ENCODE peak calls at places on chromosomes 3 and 15, in seven cellular contexts. One of them, this sample, is unnamed.
A peak's percentile ranks its signal among the peaks of the same experiment; 100 is the strongest.

GRCh38 chr3:24254649-24255048 is 240.0 kb downstream of the THRB start:
- DNase-seq in endodermal cell: no peak
- DNase-seq in neural progenitor cell: no peak
- DNase-seq in mesendoderm: no peak
- DNase-seq in DND-41: no peak
- DNase-seq in fibroblast of lung: peak; percentile 87
- DNase-seq in PC-3: peak; percentile 89
- DNase-seq in this sample: peak; percentile 48

GRCh38 chr3:65924762-65925161 is 114.0 kb downstream of the MAGI1 start:
- DNase-seq in fibroblast of lung: no peak
- DNase-seq in neural progenitor cell: no peak
- DNase-seq in endodermal cell: no peak
- DNase-seq in DND-41: no peak
- DNase-seq in PC-3: no peak
- DNase-seq in mesendoderm: no peak
- DNase-seq in this sample: no peak

GRCh38 chr3:152199069-152199838 is 69.5 kb upstream of the MBNL1 start:
- DNase-seq in endodermal cell: no peak
- DNase-seq in neural progenitor cell: no peak
- DNase-seq in fibroblast of lung: no peak
- DNase-seq in PC-3: no peak
- DNase-seq in DND-41: peak; percentile 40
- DNase-seq in mesendoderm: no peak
- DNase-seq in this sample: no peak

GRCh38 chr15:73957785-73958184 is 31.5 kb downstream of the LOXL1 start:
- DNase-seq in PC-3: no peak
- DNase-seq in fibroblast of lung: no peak
- DNase-seq in neural progenitor cell: no peak
- DNase-seq in endodermal cell: no peak
- DNase-seq in DND-41: no peak
- DNase-seq in mesendoderm: no peak
- DNase-seq in this sample: no peak

GRCh38 chr3:46110701-46111493 is 83.6 kb upstream of the XCR1 start:
- DNase-seq in DND-41: no peak
- DNase-seq in endodermal cell: no peak
- DNase-seq in mesendoderm: no peak
- DNase-seq in PC-3: peak; percentile 98
- DNase-seq in neural progenitor cell: no peak
- DNase-seq in fibroblast of lung: peak; percentile 97
- DNase-seq in this sample: peak; percentile 82

GRCh38 chr3:52451237-52452083 is 2.4 kb downstream of the TNNC1 start:
- DNase-seq in PC-3: no peak
- DNase-seq in mesendoderm: no peak
- DNase-seq in endodermal cell: peak; percentile 56
- DNase-seq in fibroblast of lung: no peak
- DNase-seq in DND-41: no peak
- DNase-seq in neural progenitor cell: peak; percentile 46
- DNase-seq in this sample: peak; percentile 17

GRCh38 chr15:83764201-83764839 is 110.4 kb downstream of the ADAMTSL3 start:
- DNase-seq in neural progenitor cell: no peak
- DNase-seq in PC-3: no peak
- DNase-seq in fibroblast of lung: no peak
- DNase-seq in mesendoderm: no peak
- DNase-seq in DND-41: no peak
- DNase-seq in endodermal cell: no peak
- DNase-seq in this sample: no peak

GRCh38 chr15:96851613-96852012 is 521.1 kb downstream of the NR2F2 start:
- DNase-seq in endodermal cell: no peak
- DNase-seq in fibroblast of lung: peak; percentile 98
- DNase-seq in mesendoderm: no peak
- DNase-seq in PC-3: peak; percentile 12
- DNase-seq in DND-41: no peak
- DNase-seq in neural progenitor cell: no peak
- DNase-seq in this sample: no peak

GRCh38 chr3:18046131-18046530 is 303.7 kb upstream of the TBC1D5 start:
- DNase-seq in neural progenitor cell: no peak
- DNase-seq in endodermal cell: no peak
- DNase-seq in PC-3: no peak
- DNase-seq in fibroblast of lung: no peak
- DNase-seq in mesendoderm: no peak
- DNase-seq in DND-41: no peak
- DNase-seq in this sample: no peak

GRCh38 chr3:9875448-9875847 is 4.6 kb downstream of the CIDEC start:
- DNase-seq in fibroblast of lung: no peak
- DNase-seq in PC-3: no peak
- DNase-seq in endodermal cell: no peak
- DNase-seq in mesendoderm: no peak
- DNase-seq in neural progenitor cell: no peak
- DNase-seq in DND-41: no peak
- DNase-seq in this sample: no peak

GRCh38 chr15:92921215-92922131 is 21.3 kb downstream of the CHD2 start:
- DNase-seq in mesendoderm: no peak
- DNase-seq in DND-41: no peak
- DNase-seq in PC-3: peak; percentile 96
- DNase-seq in neural progenitor cell: no peak
- DNase-seq in fibroblast of lung: peak; percentile 35
- DNase-seq in endodermal cell: no peak
- DNase-seq in this sample: peak; percentile 83

GRCh38 chr3:25621087-25621486 is 43.6 kb downstream of the TOP2B start:
- DNase-seq in DND-41: no peak
- DNase-seq in neural progenitor cell: no peak
- DNase-seq in endodermal cell: no peak
- DNase-seq in fibroblast of lung: no peak
- DNase-seq in PC-3: no peak
- DNase-seq in mesendoderm: no peak
- DNase-seq in this sample: peak; percentile 31

DNA sequence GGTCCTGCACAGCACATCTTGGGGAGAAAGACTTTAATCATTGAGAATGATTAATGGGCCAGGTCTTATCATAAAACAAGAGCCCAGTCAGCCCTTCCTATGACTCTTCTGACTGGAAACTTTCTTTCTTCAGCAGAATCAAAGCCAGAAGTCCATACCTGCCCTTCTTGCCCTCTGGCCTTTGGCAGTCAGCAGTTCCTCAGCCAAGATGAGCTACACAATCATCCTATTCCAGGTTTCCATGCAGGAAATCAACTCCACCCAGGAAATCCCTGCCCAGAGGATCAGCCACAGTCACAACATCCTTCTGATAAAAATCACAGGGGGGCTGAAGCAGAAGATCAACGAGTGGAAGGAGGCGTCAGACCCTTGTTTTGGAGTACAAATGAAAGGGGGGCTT is 26.9 kb downstream of the ZNF589 start:
- DNase-seq in fibroblast of lung: no peak
- DNase-seq in mesendoderm: no peak
- DNase-seq in PC-3: peak; percentile 21
- DNase-seq in endodermal cell: no peak
- DNase-seq in DND-41: no peak
- DNase-seq in neural progenitor cell: no peak
- DNase-seq in this sample: no peak
- H3K9ac ChIP-seq in fibroblast of lung: no peak overlapping the region
- H3K9ac ChIP-seq in mesendoderm: no peak overlapping the region
- H3K9ac ChIP-seq in PC-3: peak overlapping the region; percentile 63
- H3K9ac ChIP-seq in endodermal cell: no peak overlapping the region
- H3K9ac ChIP-seq in DND-41: no peak overlapping the region
- H3K9ac ChIP-seq in neural progenitor cell: no peak overlapping the region
- H3K9ac ChIP-seq in this sample: no peak overlapping the region

GRCh38 chr3:58994746-58995330 is 55.0 kb downstream of the CFAP20DC start:
- DNase-seq in neural progenitor cell: peak; percentile 73
- DNase-seq in endodermal cell: peak; percentile 72
- DNase-seq in PC-3: peak; percentile 83
- DNase-seq in DND-41: peak; percentile 49
- DNase-seq in mesendoderm: peak; percentile 77
- DNase-seq in fibroblast of lung: peak; percentile 83
- DNase-seq in this sample: peak; percentile 72
- H3K27ac ChIP-seq in neural progenitor cell: no peak overlapping the region
- H3K27ac ChIP-seq in endodermal cell: no peak overlapping the region
- H3K27ac ChIP-seq in PC-3: peak overlapping the region; percentile 19
- H3K27ac ChIP-seq in DND-41: no peak overlapping the region
- H3K27ac ChIP-seq in mesendoderm: no peak overlapping the region
- H3K27ac ChIP-seq in fibroblast of lung: no peak overlapping the region
- H3K27ac ChIP-seq in this sample: no peak overlapping the region

GRCh38 chr3:192042116-192042515 is 581.2 kb downstream of the PYDC2 start:
- DNase-seq in endodermal cell: no peak
- DNase-seq in PC-3: no peak
- DNase-seq in mesendoderm: no peak
- DNase-seq in fibroblast of lung: no peak
- DNase-seq in DND-41: no peak
- DNase-seq in neural progenitor cell: no peak
- DNase-seq in this sample: no peak
- H3K9ac ChIP-seq in endodermal cell: no peak overlapping the region
- H3K9ac ChIP-seq in PC-3: no peak overlapping the region
- H3K9ac ChIP-seq in mesendoderm: no peak overlapping the region
- H3K9ac ChIP-seq in fibroblast of lung: no peak overlapping the region
- H3K9ac ChIP-seq in DND-41: no peak overlapping the region
- H3K9ac ChIP-seq in neural progenitor cell: no peak overlapping the region
- H3K9ac ChIP-seq in this sample: no peak overlapping the region

DNA sequence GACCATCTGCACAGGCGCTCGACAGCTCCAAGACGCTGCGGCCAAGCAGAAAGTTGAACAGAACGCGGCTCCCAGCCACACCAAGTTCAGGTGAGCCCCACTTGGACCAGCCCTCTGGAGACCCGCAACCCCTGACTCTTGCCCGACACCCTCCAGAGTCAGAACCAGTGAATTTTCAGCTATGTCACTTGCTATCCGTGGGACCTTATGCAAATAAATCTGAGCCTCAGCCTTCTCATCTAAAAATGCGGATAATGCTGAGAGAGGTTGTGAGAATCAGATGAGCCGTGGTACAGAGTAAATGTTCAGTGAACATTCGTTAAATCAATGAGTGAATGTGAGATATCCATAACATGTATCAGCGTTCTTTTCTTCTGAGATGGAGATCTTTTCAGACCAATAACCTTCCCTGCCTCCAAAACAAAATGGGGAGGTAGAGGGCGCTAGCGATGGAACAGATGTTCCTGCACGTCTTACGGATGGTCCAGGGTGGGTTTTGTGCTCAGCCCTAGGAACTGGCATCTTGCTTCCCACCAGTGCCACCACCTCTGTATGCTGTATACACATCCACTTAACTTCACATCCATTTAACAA is 524 bp downstream of the MRPS11 start:
- DNase-seq in DND-41: peak; percentile 33
- DNase-seq in endodermal cell: peak; percentile 57
- DNase-seq in fibroblast of lung: peak; percentile 29
- DNase-seq in neural progenitor cell: peak; percentile 20
- DNase-seq in mesendoderm: peak; percentile 56
- DNase-seq in PC-3: no peak
- DNase-seq in this sample: no peak
- H3K27ac ChIP-seq in DND-41: peak overlapping the region; percentile 98
- H3K27ac ChIP-seq in endodermal cell: peak overlapping the region; percentile 92
- H3K27ac ChIP-seq in fibroblast of lung: peak overlapping the region; percentile 96
- H3K27ac ChIP-seq in neural progenitor cell: no peak overlapping the region
- H3K27ac ChIP-seq in mesendoderm: no peak overlapping the region
- H3K27ac ChIP-seq in PC-3: peak overlapping the region; percentile 73
- H3K27ac ChIP-seq in this sample: no peak overlapping the region

DNA sequence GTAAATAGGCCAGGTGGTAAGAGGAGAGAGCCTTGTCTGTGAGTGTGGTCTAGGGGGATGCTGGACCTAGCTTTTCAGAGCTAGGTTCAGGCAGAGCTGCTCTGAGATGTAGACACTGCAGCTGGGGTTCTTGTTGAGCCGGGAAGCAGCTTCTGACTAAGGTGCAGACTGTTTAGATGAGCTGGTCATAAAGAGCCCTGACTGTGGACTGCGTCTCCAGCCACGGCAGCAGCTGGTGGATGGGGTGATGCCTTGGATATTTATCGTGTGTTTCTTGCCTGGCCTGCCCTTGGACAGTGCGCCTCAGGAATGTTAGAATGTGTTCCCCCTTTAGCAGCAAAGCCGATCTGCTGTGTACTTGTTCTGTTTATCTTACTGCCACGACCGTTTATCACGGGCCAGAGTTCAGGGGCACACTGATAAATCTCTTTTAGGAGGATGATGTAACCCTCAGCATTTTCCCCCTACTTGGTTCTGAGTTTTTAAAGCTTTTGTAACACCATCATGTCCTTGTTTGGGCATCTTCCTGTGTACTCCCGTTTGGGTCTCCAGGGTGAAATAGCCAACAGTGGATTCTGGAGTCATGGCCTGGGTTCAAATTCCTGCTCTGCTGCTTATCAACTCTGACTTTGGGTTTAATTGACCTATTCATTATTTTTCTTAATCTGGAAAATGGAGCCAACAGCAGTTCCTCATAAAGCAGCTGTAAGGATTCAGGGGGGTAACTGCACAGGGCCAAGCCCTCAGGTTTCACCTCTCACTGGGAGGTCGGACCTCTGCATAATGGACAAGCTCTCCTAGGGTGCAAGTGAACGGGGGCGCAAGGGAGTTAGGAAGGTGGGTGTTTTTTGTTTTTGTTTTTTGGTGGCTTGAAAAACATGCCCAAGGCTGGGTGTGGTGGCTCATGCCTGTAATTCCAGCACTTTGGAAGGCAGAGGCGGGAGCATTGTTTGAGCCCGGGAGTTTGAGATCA is 51.4 kb downstream of the FLNB start:
- DNase-seq in DND-41: no peak
- DNase-seq in fibroblast of lung: peak; percentile 91
- DNase-seq in neural progenitor cell: no peak
- DNase-seq in endodermal cell: no peak
- DNase-seq in PC-3: no peak
- DNase-seq in mesendoderm: peak; percentile 54
- DNase-seq in this sample: peak; percentile 72
- H3K9ac ChIP-seq in DND-41: no peak overlapping the region
- H3K9ac ChIP-seq in fibroblast of lung: peak overlapping the region; percentile 20
- H3K9ac ChIP-seq in neural progenitor cell: no peak overlapping the region
- H3K9ac ChIP-seq in endodermal cell: no peak overlapping the region
- H3K9ac ChIP-seq in PC-3: no peak overlapping the region
- H3K9ac ChIP-seq in mesendoderm: no peak overlapping the region
- H3K9ac ChIP-seq in this sample: no peak overlapping the region

DNA sequence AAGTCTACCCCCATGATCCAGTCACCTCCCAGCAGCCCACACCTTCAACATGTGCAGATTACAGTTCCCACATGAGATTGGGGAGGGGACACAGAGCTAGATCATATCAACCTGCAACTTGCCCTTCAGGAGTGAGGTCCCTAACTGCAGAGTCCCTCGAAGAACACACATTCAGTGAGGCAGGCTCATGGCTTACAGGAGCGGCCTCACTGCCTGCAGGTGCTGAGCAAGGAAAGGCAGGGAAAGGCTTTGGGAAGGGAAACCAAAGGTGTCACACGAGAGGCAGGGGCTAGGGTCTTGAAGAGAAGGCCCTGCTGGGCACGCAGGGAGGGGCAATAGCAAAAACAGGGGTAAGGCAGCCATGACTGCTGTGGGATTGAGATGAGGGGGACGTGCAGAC is 182.4 kb upstream of the CHRNA7 start:
- DNase-seq in neural progenitor cell: no peak
- DNase-seq in endodermal cell: no peak
- DNase-seq in DND-41: no peak
- DNase-seq in fibroblast of lung: no peak
- DNase-seq in mesendoderm: no peak
- DNase-seq in PC-3: no peak
- DNase-seq in this sample: no peak
- H3K27ac ChIP-seq in neural progenitor cell: no peak overlapping the region
- H3K27ac ChIP-seq in endodermal cell: no peak overlapping the region
- H3K27ac ChIP-seq in DND-41: no peak overlapping the region
- H3K27ac ChIP-seq in fibroblast of lung: no peak overlapping the region
- H3K27ac ChIP-seq in mesendoderm: no peak overlapping the region
- H3K27ac ChIP-seq in PC-3: no peak overlapping the region
- H3K27ac ChIP-seq in this sample: no peak overlapping the region